ENCODE peak calls at places on chromosomes 3 and 15, in nine cellular contexts. One of them, this sample, is unnamed.

GRCh38 chr3:136860541-136860940 is 1.5 kb upstream of the NCK1 start:
- DNase-seq in stomach: no peak
- DNase-seq in tibial artery: no peak
- DNase-seq in GM12865: peak; percentile 5
- DNase-seq in left cardiac atrium: no peak
- DNase-seq in esophagus squamous epithelium: no peak
- DNase-seq in T-helper 2 cell: no peak
- DNase-seq in posterior cingulate gyrus: no peak
- DNase-seq in HT1080: no peak
- DNase-seq in this sample: no peak

GRCh38 chr15:77027697-77028450 is 32.9 kb downstream of the PSTPIP1 start:
- DNase-seq in stomach: no peak
- DNase-seq in tibial artery: peak; percentile 60
- DNase-seq in GM12865: no peak
- DNase-seq in left cardiac atrium: peak; percentile 48
- DNase-seq in esophagus squamous epithelium: no peak
- DNase-seq in T-helper 2 cell: no peak
- DNase-seq in posterior cingulate gyrus: no peak
- DNase-seq in HT1080: no peak
- DNase-seq in this sample: no peak

GRCh38 chr3:146524961-146525360 is 19.4 kb downstream of the PLSCR1 start:
- DNase-seq in stomach: no peak
- DNase-seq in tibial artery: no peak
- DNase-seq in GM12865: no peak
- DNase-seq in left cardiac atrium: no peak
- DNase-seq in esophagus squamous epithelium: no peak
- DNase-seq in T-helper 2 cell: no peak
- DNase-seq in posterior cingulate gyrus: no peak
- DNase-seq in HT1080: no peak
- DNase-seq in this sample: no peak

GRCh38 chr3:46406440-46406785 is 453 bp downstream of the CCR5AS start:
- DNase-seq in stomach: no peak
- DNase-seq in tibial artery: no peak
- DNase-seq in GM12865: no peak
- DNase-seq in left cardiac atrium: no peak
- DNase-seq in esophagus squamous epithelium: no peak
- DNase-seq in T-helper 2 cell: no peak
- DNase-seq in posterior cingulate gyrus: no peak
- DNase-seq in HT1080: no peak
- DNase-seq in this sample: no peak

GRCh38 chr15:48680841-48681240 is 35.3 kb upstream of the FBN1 start:
- DNase-seq in stomach: no peak
- DNase-seq in tibial artery: no peak
- DNase-seq in GM12865: no peak
- DNase-seq in left cardiac atrium: no peak
- DNase-seq in esophagus squamous epithelium: no peak
- DNase-seq in T-helper 2 cell: no peak
- DNase-seq in posterior cingulate gyrus: no peak
- DNase-seq in HT1080: peak; percentile 88
- DNase-seq in this sample: peak; percentile 90

GRCh38 chr3:126351086-126351770 is 6.0 kb downstream of the KLF15 start:
- DNase-seq in stomach: no peak
- DNase-seq in tibial artery: peak; percentile 63
- DNase-seq in GM12865: no peak
- DNase-seq in left cardiac atrium: no peak
- DNase-seq in esophagus squamous epithelium: no peak
- DNase-seq in T-helper 2 cell: no peak
- DNase-seq in posterior cingulate gyrus: peak; percentile 2
- DNase-seq in HT1080: no peak
- DNase-seq in this sample: no peak

GRCh38 chr15:99487337-99487730 is 78.5 kb upstream of the MEF2A start:
- DNase-seq in stomach: no peak
- DNase-seq in tibial artery: no peak
- DNase-seq in GM12865: no peak
- DNase-seq in left cardiac atrium: no peak
- DNase-seq in esophagus squamous epithelium: no peak
- DNase-seq in T-helper 2 cell: no peak
- DNase-seq in posterior cingulate gyrus: no peak
- DNase-seq in HT1080: no peak
- DNase-seq in this sample: no peak

GRCh38 chr15:67803996-67804843 is 21.1 kb upstream of the SKOR1 start:
- DNase-seq in stomach: no peak
- DNase-seq in tibial artery: no peak
- DNase-seq in GM12865: no peak
- DNase-seq in left cardiac atrium: no peak
- DNase-seq in esophagus squamous epithelium: no peak
- DNase-seq in T-helper 2 cell: no peak
- DNase-seq in posterior cingulate gyrus: no peak
- DNase-seq in HT1080: no peak
- DNase-seq in this sample: no peak

GRCh38 chr3:100261481-100261903 is 700 bp downstream of the TBC1D23 start:
- DNase-seq in stomach: no peak
- DNase-seq in tibial artery: no peak
- DNase-seq in GM12865: no peak
- DNase-seq in left cardiac atrium: no peak
- DNase-seq in esophagus squamous epithelium: no peak
- DNase-seq in T-helper 2 cell: no peak
- DNase-seq in posterior cingulate gyrus: no peak
- DNase-seq in HT1080: no peak
- DNase-seq in this sample: no peak

GRCh38 chr3:103158183-103158582 is 723.4 kb downstream of the ZPLD1 start:
- DNase-seq in stomach: no peak
- DNase-seq in tibial artery: no peak
- DNase-seq in GM12865: no peak
- DNase-seq in left cardiac atrium: no peak
- DNase-seq in esophagus squamous epithelium: no peak
- DNase-seq in T-helper 2 cell: no peak
- DNase-seq in posterior cingulate gyrus: no peak
- DNase-seq in HT1080: no peak
- DNase-seq in this sample: no peak

GRCh38 chr15:89379818-89380217 is 45.2 kb upstream of the POLG start:
- DNase-seq in stomach: no peak
- DNase-seq in tibial artery: no peak
- DNase-seq in GM12865: no peak
- DNase-seq in left cardiac atrium: no peak
- DNase-seq in esophagus squamous epithelium: no peak
- DNase-seq in T-helper 2 cell: no peak
- DNase-seq in posterior cingulate gyrus: no peak
- DNase-seq in HT1080: no peak
- DNase-seq in this sample: peak; percentile 96

GRCh38 chr15:34679326-34679725 is 75.5 kb downstream of the GJD2 start:
- DNase-seq in stomach: no peak
- DNase-seq in tibial artery: no peak
- DNase-seq in GM12865: no peak
- DNase-seq in left cardiac atrium: no peak
- DNase-seq in esophagus squamous epithelium: no peak
- DNase-seq in T-helper 2 cell: no peak
- DNase-seq in posterior cingulate gyrus: no peak
- DNase-seq in HT1080: no peak
- DNase-seq in this sample: no peak

GRCh38 chr3:42747581-42747980 is 25.5 kb downstream of the CCDC13 start:
- DNase-seq in stomach: no peak
- DNase-seq in tibial artery: peak; percentile 51
- DNase-seq in GM12865: no peak
- DNase-seq in left cardiac atrium: no peak
- DNase-seq in esophagus squamous epithelium: no peak
- DNase-seq in T-helper 2 cell: no peak
- DNase-seq in posterior cingulate gyrus: no peak
- DNase-seq in HT1080: no peak
- DNase-seq in this sample: no peak

GRCh38 chr15:71830981-71831380 is 20.6 kb downstream of the NR2E3 start:
- DNase-seq in stomach: no peak
- DNase-seq in tibial artery: no peak
- DNase-seq in GM12865: no peak
- DNase-seq in left cardiac atrium: no peak
- DNase-seq in esophagus squamous epithelium: no peak
- DNase-seq in T-helper 2 cell: no peak
- DNase-seq in posterior cingulate gyrus: no peak
- DNase-seq in HT1080: no peak
- DNase-seq in this sample: no peak

This sample was measured in PC-3.